ENCODE peak calls at places on chromosome 16, in five cellular contexts. One of them, this sample, is unnamed.

GRCh38 chr16:55029509-55029908 is 98.8 kb downstream of the IRX5 start:
- DNase-seq in A673: no peak
- DNase-seq in effector memory CD4-positive, alpha-beta T cell: no peak
- DNase-seq in neural progenitor cell: no peak
- DNase-seq in ovary: no peak
- DNase-seq in this sample: no peak

GRCh38 chr16:11109551-11109950 is 146.5 kb downstream of the SOCS1 start:
- DNase-seq in A673: no peak
- DNase-seq in effector memory CD4-positive, alpha-beta T cell: no peak
- DNase-seq in neural progenitor cell: no peak
- DNase-seq in ovary: no peak
- DNase-seq in this sample: no peak

GRCh38 chr16:83743241-83743640 is 64.5 kb upstream of the HSBP1 start:
- DNase-seq in A673: no peak
- DNase-seq in effector memory CD4-positive, alpha-beta T cell: no peak
- DNase-seq in neural progenitor cell: no peak
- DNase-seq in ovary: no peak
- DNase-seq in this sample: no peak

GRCh38 chr16:71780521-71781089 is 28.0 kb downstream of the AP1G1 start:
- DNase-seq in A673: no peak
- DNase-seq in effector memory CD4-positive, alpha-beta T cell: no peak
- DNase-seq in neural progenitor cell: no peak
- DNase-seq in ovary: no peak
- DNase-seq in this sample: no peak

GRCh38 chr16:80058236-80058635 is 457.7 kb upstream of the MAF start:
- DNase-seq in A673: no peak
- DNase-seq in effector memory CD4-positive, alpha-beta T cell: no peak
- DNase-seq in neural progenitor cell: no peak
- DNase-seq in ovary: peak
- DNase-seq in this sample: no peak

GRCh38 chr16:4915226-4915761 is 21.7 kb downstream of the PPL start:
- DNase-seq in A673: no peak
- DNase-seq in effector memory CD4-positive, alpha-beta T cell: no peak
- DNase-seq in neural progenitor cell: no peak
- DNase-seq in ovary: no peak
- DNase-seq in this sample: no peak

GRCh38 chr16:89357460-89357859 is 132.9 kb downstream of the ANKRD11 start:
- DNase-seq in A673: peak
- DNase-seq in effector memory CD4-positive, alpha-beta T cell: no peak
- DNase-seq in neural progenitor cell: peak
- DNase-seq in ovary: peak
- DNase-seq in this sample: peak

GRCh38 chr16:14121135-14121534 is 50.0 kb downstream of the MRTFB start:
- DNase-seq in A673: no peak
- DNase-seq in effector memory CD4-positive, alpha-beta T cell: no peak
- DNase-seq in neural progenitor cell: no peak
- DNase-seq in ovary: no peak
- DNase-seq in this sample: no peak

GRCh38 chr16:85950519-85950918 is 51.6 kb downstream of the IRF8 start:
- DNase-seq in A673: no peak
- DNase-seq in effector memory CD4-positive, alpha-beta T cell: no peak
- DNase-seq in neural progenitor cell: no peak
- DNase-seq in ovary: no peak
- DNase-seq in this sample: no peak

GRCh38 chr16:81542609-81543570 is 98.3 kb downstream of the CMIP start:
- DNase-seq in A673: no peak
- DNase-seq in effector memory CD4-positive, alpha-beta T cell: no peak
- DNase-seq in neural progenitor cell: no peak
- DNase-seq in ovary: no peak
- DNase-seq in this sample: no peak

GRCh38 chr16:47787695-47788094 is 326.6 kb downstream of the PHKB start:
- DNase-seq in A673: peak
- DNase-seq in effector memory CD4-positive, alpha-beta T cell: no peak
- DNase-seq in neural progenitor cell: peak
- DNase-seq in ovary: no peak
- DNase-seq in this sample: peak

GRCh38 chr16:67842509-67843342 is 606 bp downstream of the THAP11 start:
- DNase-seq in A673: peak
- DNase-seq in effector memory CD4-positive, alpha-beta T cell: peak
- DNase-seq in neural progenitor cell: peak
- DNase-seq in ovary: peak
- DNase-seq in this sample: peak

GRCh38 chr16:56691885-56692284 is 9.6 kb downstream of the MT1X start:
- DNase-seq in A673: no peak
- DNase-seq in effector memory CD4-positive, alpha-beta T cell: no peak
- DNase-seq in neural progenitor cell: no peak
- DNase-seq in ovary: no peak
- DNase-seq in this sample: peak

GRCh38 chr16:69169051-69169450 is 17.9 kb upstream of the SNTB2 start:
- DNase-seq in A673: no peak
- DNase-seq in effector memory CD4-positive, alpha-beta T cell: no peak
- DNase-seq in neural progenitor cell: no peak
- DNase-seq in ovary: no peak
- DNase-seq in this sample: no peak

GRCh38 chr16:17555176-17555575 is 84.4 kb upstream of the XYLT1 start:
- DNase-seq in A673: no peak
- DNase-seq in effector memory CD4-positive, alpha-beta T cell: no peak
- DNase-seq in neural progenitor cell: no peak
- DNase-seq in ovary: no peak
- DNase-seq in this sample: no peak

GRCh38 chr16:9003322-9003721 is 39.6 kb upstream of the USP7 start:
- DNase-seq in A673: no peak
- DNase-seq in effector memory CD4-positive, alpha-beta T cell: no peak
- DNase-seq in neural progenitor cell: no peak
- DNase-seq in ovary: no peak
- DNase-seq in this sample: no peak

GRCh38 chr16:57908409-57908987 is 62.4 kb downstream of the CNGB1 start:
- DNase-seq in A673: no peak
- DNase-seq in effector memory CD4-positive, alpha-beta T cell: no peak
- DNase-seq in neural progenitor cell: no peak
- DNase-seq in ovary: no peak
- DNase-seq in this sample: no peak

GRCh38 chr16:50254072-50254471 is 12.3 kb upstream of the ADCY7 start:
- DNase-seq in A673: no peak
- DNase-seq in effector memory CD4-positive, alpha-beta T cell: no peak
- DNase-seq in neural progenitor cell: no peak
- DNase-seq in ovary: no peak
- DNase-seq in this sample: peak

GRCh38 chr16:73096510-73096909 is 48.6 kb upstream of the ZFHX3 start:
- DNase-seq in A673: no peak
- DNase-seq in effector memory CD4-positive, alpha-beta T cell: no peak
- DNase-seq in neural progenitor cell: no peak
- DNase-seq in ovary: no peak
- DNase-seq in this sample: no peak

GRCh38 chr16:53863861-53864260 is 159.9 kb downstream of the FTO start:
- DNase-seq in A673: no peak
- DNase-seq in effector memory CD4-positive, alpha-beta T cell: no peak
- DNase-seq in neural progenitor cell: no peak
- DNase-seq in ovary: no peak
- DNase-seq in this sample: no peak

GRCh38 chr16:17431904-17432625 is 38.7 kb downstream of the XYLT1 start:
- DNase-seq in A673: no peak
- DNase-seq in effector memory CD4-positive, alpha-beta T cell: no peak
- DNase-seq in neural progenitor cell: no peak
- DNase-seq in ovary: no peak
- DNase-seq in this sample: no peak

GRCh38 chr16:7910116-7910515 is 577.5 kb downstream of the RBFOX1 start:
- DNase-seq in A673: no peak
- DNase-seq in effector memory CD4-positive, alpha-beta T cell: no peak
- DNase-seq in neural progenitor cell: no peak
- DNase-seq in ovary: no peak
- DNase-seq in this sample: no peak

GRCh38 chr16:53912155-53912554 is 208.2 kb downstream of the FTO start:
- DNase-seq in A673: no peak
- DNase-seq in effector memory CD4-positive, alpha-beta T cell: peak
- DNase-seq in neural progenitor cell: no peak
- DNase-seq in ovary: no peak
- DNase-seq in this sample: no peak

GRCh38 chr16:30079480-30079879 is 3.7 kb downstream of the PPP4C start:
- DNase-seq in A673: no peak
- DNase-seq in effector memory CD4-positive, alpha-beta T cell: no peak
- DNase-seq in neural progenitor cell: no peak
- DNase-seq in ovary: no peak
- DNase-seq in this sample: no peak

GRCh38 chr16:84084570-84085270 is 32.0 kb downstream of the MBTPS1 start:
- DNase-seq in A673: peak
- DNase-seq in effector memory CD4-positive, alpha-beta T cell: peak
- DNase-seq in neural progenitor cell: peak
- DNase-seq in ovary: peak
- DNase-seq in this sample: peak

GRCh38 chr16:87678618-87679017 is 76.3 kb downstream of the JPH3 start:
- DNase-seq in A673: no peak
- DNase-seq in effector memory CD4-positive, alpha-beta T cell: no peak
- DNase-seq in neural progenitor cell: no peak
- DNase-seq in ovary: no peak
- DNase-seq in this sample: no peak

GRCh38 chr16:14097182-14097951 is 26.2 kb downstream of the MRTFB start:
- DNase-seq in A673: no peak
- DNase-seq in effector memory CD4-positive, alpha-beta T cell: no peak
- DNase-seq in neural progenitor cell: peak
- DNase-seq in ovary: no peak
- DNase-seq in this sample: no peak

GRCh38 chr16:49563666-49564065 is 190.1 kb downstream of the C16orf78 start:
- DNase-seq in A673: no peak
- DNase-seq in effector memory CD4-positive, alpha-beta T cell: no peak
- DNase-seq in neural progenitor cell: no peak
- DNase-seq in ovary: no peak
- DNase-seq in this sample: no peak

GRCh38 chr16:59696495-59696894 is 962.4 kb upstream of the GOT2 start:
- DNase-seq in A673: no peak
- DNase-seq in effector memory CD4-positive, alpha-beta T cell: no peak
- DNase-seq in neural progenitor cell: no peak
- DNase-seq in ovary: no peak
- DNase-seq in this sample: no peak

GRCh38 chr16:84603115-84603816 is 14.6 kb downstream of the COTL1 start:
- DNase-seq in A673: peak
- DNase-seq in effector memory CD4-positive, alpha-beta T cell: no peak
- DNase-seq in neural progenitor cell: no peak
- DNase-seq in ovary: peak
- DNase-seq in this sample: no peak

GRCh38 chr16:53061701-53062159 is 6.9 kb downstream of the CHD9 start:
- DNase-seq in A673: no peak
- DNase-seq in effector memory CD4-positive, alpha-beta T cell: no peak
- DNase-seq in neural progenitor cell: no peak
- DNase-seq in ovary: no peak
- DNase-seq in this sample: no peak

GRCh38 chr16:53378138-53378537 is 56.1 kb upstream of the RBL2 start:
- DNase-seq in A673: no peak
- DNase-seq in effector memory CD4-positive, alpha-beta T cell: no peak
- DNase-seq in neural progenitor cell: no peak
- DNase-seq in ovary: no peak
- DNase-seq in this sample: no peak

GRCh38 chr16:88722784-88723506 is 16.6 kb downstream of the CTU2 start:
- DNase-seq in A673: no peak
- DNase-seq in effector memory CD4-positive, alpha-beta T cell: no peak
- DNase-seq in neural progenitor cell: no peak
- DNase-seq in ovary: no peak
- DNase-seq in this sample: peak

GRCh38 chr16:69182730-69183416 is 4.1 kb upstream of the SNTB2 start:
- DNase-seq in A673: no peak
- DNase-seq in effector memory CD4-positive, alpha-beta T cell: no peak
- DNase-seq in neural progenitor cell: no peak
- DNase-seq in ovary: no peak
- DNase-seq in this sample: no peak

GRCh38 chr16:30843501-30843900 is 50.4 kb downstream of the BCL7C start:
- DNase-seq in A673: no peak
- DNase-seq in effector memory CD4-positive, alpha-beta T cell: no peak
- DNase-seq in neural progenitor cell: no peak
- DNase-seq in ovary: no peak
- DNase-seq in this sample: no peak

GRCh38 chr16:3597226-3597625 is 14.2 kb downstream of the SLX4 start:
- DNase-seq in A673: no peak
- DNase-seq in effector memory CD4-positive, alpha-beta T cell: no peak
- DNase-seq in neural progenitor cell: no peak
- DNase-seq in ovary: no peak
- DNase-seq in this sample: no peak
- H3K4me3 ChIP-seq in A673: no peak
- H3K4me3 ChIP-seq in effector memory CD4-positive, alpha-beta T cell: no peak
- H3K4me3 ChIP-seq in neural progenitor cell: no peak
- H3K4me3 ChIP-seq in ovary: no peak
- H3K4me3 ChIP-seq in this sample: no peak

GRCh38 chr16:66103245-66103644 is 263.2 kb upstream of the CDH5 start:
- DNase-seq in A673: peak
- DNase-seq in effector memory CD4-positive, alpha-beta T cell: no peak
- DNase-seq in neural progenitor cell: no peak
- DNase-seq in ovary: no peak
- DNase-seq in this sample: no peak

GRCh38 chr16:66109677-66110076 is 256.8 kb upstream of the CDH5 start:
- DNase-seq in A673: no peak
- DNase-seq in effector memory CD4-positive, alpha-beta T cell: no peak
- DNase-seq in neural progenitor cell: no peak
- DNase-seq in ovary: no peak
- DNase-seq in this sample: no peak

DNA sequence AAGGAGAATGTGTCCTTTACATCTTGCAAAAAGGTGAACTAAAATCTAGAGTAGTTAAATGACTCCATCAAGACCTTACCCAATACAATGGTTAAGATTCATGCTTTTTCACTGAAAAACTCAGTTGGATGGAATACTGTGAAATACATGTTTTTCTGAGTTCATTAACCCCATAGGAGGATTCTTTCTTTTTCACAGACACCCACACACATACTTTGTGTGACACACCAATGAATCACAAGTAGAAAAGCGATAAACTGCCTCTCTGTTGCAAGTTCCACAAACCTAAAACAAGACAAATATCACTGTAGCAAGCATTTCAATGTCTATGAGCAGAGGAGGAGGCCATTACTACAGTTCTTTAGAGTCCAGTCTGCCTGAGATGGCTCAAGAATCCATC is 258.8 kb upstream of the CDH5 start:
- DNase-seq in A673: no peak
- DNase-seq in effector memory CD4-positive, alpha-beta T cell: no peak
- DNase-seq in neural progenitor cell: no peak
- DNase-seq in ovary: no peak
- DNase-seq in this sample: no peak
- H3K4me3 ChIP-seq in A673: no peak
- H3K4me3 ChIP-seq in effector memory CD4-positive, alpha-beta T cell: no peak
- H3K4me3 ChIP-seq in neural progenitor cell: no peak
- H3K4me3 ChIP-seq in ovary: no peak
- H3K4me3 ChIP-seq in this sample: no peak

DNA sequence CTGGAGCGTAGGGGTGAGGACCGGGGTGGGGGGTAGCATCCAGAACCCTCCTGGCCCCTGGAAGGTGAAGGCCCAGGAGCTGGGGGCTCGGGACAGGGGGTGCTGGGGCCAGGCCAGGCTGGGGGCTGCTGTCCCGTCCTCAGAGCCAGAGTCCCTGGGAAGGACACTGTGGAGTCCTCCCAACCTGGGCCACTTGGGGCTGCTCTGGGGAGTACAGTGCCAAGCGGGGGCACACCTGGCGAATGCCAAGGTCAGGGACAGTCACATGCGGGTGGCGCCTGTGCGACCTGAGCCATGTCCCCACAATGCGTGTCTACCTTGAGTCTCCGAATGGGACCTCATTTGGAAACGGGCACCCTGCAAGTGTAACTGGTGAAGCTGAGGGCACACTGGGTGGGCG is 1.2 kb upstream of the PERCC1 start:
- DNase-seq in A673: no peak
- DNase-seq in effector memory CD4-positive, alpha-beta T cell: no peak
- DNase-seq in neural progenitor cell: no peak
- DNase-seq in ovary: no peak
- DNase-seq in this sample: no peak
- H3K4me3 ChIP-seq in A673: no peak
- H3K4me3 ChIP-seq in effector memory CD4-positive, alpha-beta T cell: no peak
- H3K4me3 ChIP-seq in neural progenitor cell: no peak
- H3K4me3 ChIP-seq in ovary: no peak
- H3K4me3 ChIP-seq in this sample: no peak

GRCh38 chr16:75116081-75116910 is at the start of gene LDHD:
- DNase-seq in A673: no peak
- DNase-seq in effector memory CD4-positive, alpha-beta T cell: no peak
- DNase-seq in neural progenitor cell: peak
- DNase-seq in ovary: peak
- DNase-seq in this sample: peak
- H3K4me3 ChIP-seq in A673: peak
- H3K4me3 ChIP-seq in effector memory CD4-positive, alpha-beta T cell: no peak
- H3K4me3 ChIP-seq in neural progenitor cell: peak
- H3K4me3 ChIP-seq in ovary: peak
- H3K4me3 ChIP-seq in this sample: no peak

This sample was measured in endodermal cell.